ENCODE peak calls at places on chromosome 11, in seven cellular contexts. One of them, this sample, is unnamed. For H3K36me3, the result is how much of the 10 kb centered on the place peaks cover.

GRCh38 chr11:95512682-95513081 is 276.9 kb downstream of the FAM76B start:
- DNase-seq in cardiac muscle cell: no peak
- DNase-seq in HAP-1: no peak
- DNase-seq in PC-3: peak
- DNase-seq in adipocyte: peak
- DNase-seq in heart left ventricle: no peak
- DNase-seq in kidney: peak
- DNase-seq in this sample: no peak

GRCh38 chr11:75532200-75532972 is 6.6 kb upstream of the GDPD5 start:
- DNase-seq in PC-3: peak
- DNase-seq in cardiac muscle cell: peak
- DNase-seq in HAP-1: peak
- DNase-seq in adipocyte: peak
- DNase-seq in kidney: no peak
- DNase-seq in heart left ventricle: peak
- DNase-seq in this sample: peak

GRCh38 chr11:4626207-4627105 is 10.8 kb upstream of the OR51D1 start:
- DNase-seq in cardiac muscle cell: peak
- DNase-seq in adipocyte: peak
- DNase-seq in PC-3: peak
- DNase-seq in kidney: no peak
- DNase-seq in HAP-1: peak
- DNase-seq in heart left ventricle: no peak
- DNase-seq in this sample: peak

GRCh38 chr11:3217751-3218482 is 696 bp downstream of the MRGPRG start:
- DNase-seq in heart left ventricle: peak
- DNase-seq in kidney: peak
- DNase-seq in PC-3: no peak
- DNase-seq in HAP-1: no peak
- DNase-seq in adipocyte: no peak
- DNase-seq in cardiac muscle cell: no peak
- DNase-seq in this sample: no peak

GRCh38 chr11:60785806-60786361 is 751 bp downstream of the MS4A10 start:
- DNase-seq in kidney: peak
- DNase-seq in PC-3: no peak
- DNase-seq in cardiac muscle cell: no peak
- DNase-seq in HAP-1: no peak
- DNase-seq in heart left ventricle: no peak
- DNase-seq in adipocyte: peak
- DNase-seq in this sample: no peak

GRCh38 chr11:85180528-85180927 is 446.6 kb downstream of the DLG2 start:
- DNase-seq in kidney: no peak
- DNase-seq in PC-3: peak
- DNase-seq in adipocyte: no peak
- DNase-seq in heart left ventricle: no peak
- DNase-seq in HAP-1: peak
- DNase-seq in cardiac muscle cell: no peak
- DNase-seq in this sample: no peak

GRCh38 chr11:96189351-96189750 is 153.6 kb downstream of the MAML2 start:
- DNase-seq in heart left ventricle: no peak
- DNase-seq in cardiac muscle cell: no peak
- DNase-seq in HAP-1: no peak
- DNase-seq in kidney: no peak
- DNase-seq in PC-3: no peak
- DNase-seq in adipocyte: no peak
- DNase-seq in this sample: no peak

GRCh38 chr11:113331436-113331835 is 17.1 kb downstream of the TTC12 start:
- DNase-seq in HAP-1: no peak
- DNase-seq in PC-3: no peak
- DNase-seq in cardiac muscle cell: peak
- DNase-seq in kidney: no peak
- DNase-seq in heart left ventricle: no peak
- DNase-seq in adipocyte: peak
- DNase-seq in this sample: no peak

GRCh38 chr11:15577519-15577918 is 462.8 kb downstream of the INSC start:
- DNase-seq in adipocyte: no peak
- DNase-seq in PC-3: no peak
- DNase-seq in cardiac muscle cell: no peak
- DNase-seq in heart left ventricle: no peak
- DNase-seq in kidney: no peak
- DNase-seq in HAP-1: no peak
- DNase-seq in this sample: no peak

GRCh38 chr11:61172353-61172752 is 11.1 kb upstream of the VPS37C start:
- DNase-seq in kidney: no peak
- DNase-seq in PC-3: no peak
- DNase-seq in heart left ventricle: no peak
- DNase-seq in cardiac muscle cell: no peak
- DNase-seq in HAP-1: no peak
- DNase-seq in adipocyte: no peak
- DNase-seq in this sample: no peak

GRCh38 chr11:120511804-120512726 is 517 bp downstream of the GRIK4 start:
- DNase-seq in HAP-1: no peak
- DNase-seq in cardiac muscle cell: no peak
- DNase-seq in kidney: peak
- DNase-seq in adipocyte: peak
- DNase-seq in PC-3: no peak
- DNase-seq in heart left ventricle: no peak
- DNase-seq in this sample: no peak

GRCh38 chr11:79419120-79419519 is 21.7 kb downstream of the TENM4 start:
- DNase-seq in PC-3: peak
- DNase-seq in HAP-1: no peak
- DNase-seq in kidney: no peak
- DNase-seq in cardiac muscle cell: no peak
- DNase-seq in adipocyte: no peak
- DNase-seq in heart left ventricle: no peak
- DNase-seq in this sample: no peak

GRCh38 chr11:120317689-120318195 is 7.4 kb upstream of the TLCD5 start:
- DNase-seq in kidney: no peak
- DNase-seq in HAP-1: no peak
- DNase-seq in cardiac muscle cell: no peak
- DNase-seq in adipocyte: no peak
- DNase-seq in heart left ventricle: no peak
- DNase-seq in PC-3: no peak
- DNase-seq in this sample: no peak

GRCh38 chr11:82771781-82772180 is 38.1 kb upstream of the FAM181B start:
- DNase-seq in PC-3: peak
- DNase-seq in cardiac muscle cell: no peak
- DNase-seq in adipocyte: no peak
- DNase-seq in heart left ventricle: no peak
- DNase-seq in kidney: no peak
- DNase-seq in HAP-1: no peak
- DNase-seq in this sample: no peak

GRCh38 chr11:28699701-28700100 is 591.5 kb downstream of the METTL15 start:
- DNase-seq in adipocyte: no peak
- DNase-seq in heart left ventricle: no peak
- DNase-seq in kidney: no peak
- DNase-seq in PC-3: no peak
- DNase-seq in HAP-1: no peak
- DNase-seq in cardiac muscle cell: no peak
- DNase-seq in this sample: no peak

GRCh38 chr11:90135016-90135415 is 553 bp downstream of the NAALAD2 start:
- DNase-seq in heart left ventricle: no peak
- DNase-seq in kidney: no peak
- DNase-seq in adipocyte: peak
- DNase-seq in cardiac muscle cell: no peak
- DNase-seq in HAP-1: no peak
- DNase-seq in PC-3: no peak
- DNase-seq in this sample: no peak

GRCh38 chr11:3840289-3840869 is 380 bp downstream of the RHOG start:
- DNase-seq in adipocyte: no peak
- DNase-seq in cardiac muscle cell: peak
- DNase-seq in heart left ventricle: no peak
- DNase-seq in kidney: peak
- DNase-seq in HAP-1: no peak
- DNase-seq in PC-3: no peak
- DNase-seq in this sample: peak

GRCh38 chr11:62340269-62340901 is 3.1 kb downstream of the ASRGL1 start:
- DNase-seq in HAP-1: peak
- DNase-seq in adipocyte: peak
- DNase-seq in cardiac muscle cell: peak
- DNase-seq in PC-3: peak
- DNase-seq in kidney: no peak
- DNase-seq in heart left ventricle: no peak
- DNase-seq in this sample: peak

GRCh38 chr11:74462009-74462408 is 5.3 kb downstream of the KCNE3 start:
- DNase-seq in heart left ventricle: peak
- DNase-seq in HAP-1: no peak
- DNase-seq in adipocyte: peak
- DNase-seq in PC-3: no peak
- DNase-seq in kidney: peak
- DNase-seq in cardiac muscle cell: no peak
- DNase-seq in this sample: no peak

GRCh38 chr11:71180694-71181466 is 71.5 kb downstream of the SHANK2 start:
- DNase-seq in heart left ventricle: no peak
- DNase-seq in HAP-1: no peak
- DNase-seq in PC-3: no peak
- DNase-seq in cardiac muscle cell: no peak
- DNase-seq in kidney: peak
- DNase-seq in adipocyte: no peak
- DNase-seq in this sample: no peak

GRCh38 chr11:78762105-78762504 is 187.4 kb upstream of the NARS2 start:
- DNase-seq in heart left ventricle: no peak
- DNase-seq in adipocyte: no peak
- DNase-seq in HAP-1: no peak
- DNase-seq in PC-3: no peak
- DNase-seq in kidney: no peak
- DNase-seq in cardiac muscle cell: no peak
- DNase-seq in this sample: no peak

GRCh38 chr11:23711981-23712380 is 784.9 kb upstream of the LUZP2 start:
- DNase-seq in cardiac muscle cell: no peak
- DNase-seq in kidney: no peak
- DNase-seq in adipocyte: no peak
- DNase-seq in heart left ventricle: no peak
- DNase-seq in HAP-1: no peak
- DNase-seq in PC-3: no peak
- DNase-seq in this sample: peak

GRCh38 chr11:110455718-110456117 is 26.0 kb downstream of the FDX1 start:
- DNase-seq in cardiac muscle cell: no peak
- DNase-seq in heart left ventricle: no peak
- DNase-seq in HAP-1: no peak
- DNase-seq in PC-3: no peak
- DNase-seq in adipocyte: no peak
- DNase-seq in kidney: no peak
- DNase-seq in this sample: no peak

GRCh38 chr11:96168623-96169022 is 174.4 kb downstream of the MAML2 start:
- DNase-seq in heart left ventricle: no peak
- DNase-seq in kidney: no peak
- DNase-seq in cardiac muscle cell: no peak
- DNase-seq in adipocyte: peak
- DNase-seq in HAP-1: no peak
- DNase-seq in PC-3: peak
- DNase-seq in this sample: no peak

GRCh38 chr11:99634581-99634980 is 613.8 kb downstream of the CNTN5 start:
- DNase-seq in kidney: no peak
- DNase-seq in adipocyte: no peak
- DNase-seq in PC-3: no peak
- DNase-seq in heart left ventricle: no peak
- DNase-seq in cardiac muscle cell: no peak
- DNase-seq in HAP-1: no peak
- DNase-seq in this sample: no peak

GRCh38 chr11:130911306-130911705 is 5.0 kb downstream of the SNX19 start:
- DNase-seq in PC-3: no peak
- DNase-seq in heart left ventricle: no peak
- DNase-seq in adipocyte: no peak
- DNase-seq in HAP-1: no peak
- DNase-seq in kidney: no peak
- DNase-seq in cardiac muscle cell: no peak
- DNase-seq in this sample: no peak
- H3K36me3 ChIP-seq in PC-3: under half
- H3K36me3 ChIP-seq in heart left ventricle: half or more
- H3K36me3 ChIP-seq in adipocyte: half or more
- H3K36me3 ChIP-seq in HAP-1: under half
- H3K36me3 ChIP-seq in kidney: under half
- H3K36me3 ChIP-seq in cardiac muscle cell: half or more
- H3K36me3 ChIP-seq in this sample: half or more

DNA sequence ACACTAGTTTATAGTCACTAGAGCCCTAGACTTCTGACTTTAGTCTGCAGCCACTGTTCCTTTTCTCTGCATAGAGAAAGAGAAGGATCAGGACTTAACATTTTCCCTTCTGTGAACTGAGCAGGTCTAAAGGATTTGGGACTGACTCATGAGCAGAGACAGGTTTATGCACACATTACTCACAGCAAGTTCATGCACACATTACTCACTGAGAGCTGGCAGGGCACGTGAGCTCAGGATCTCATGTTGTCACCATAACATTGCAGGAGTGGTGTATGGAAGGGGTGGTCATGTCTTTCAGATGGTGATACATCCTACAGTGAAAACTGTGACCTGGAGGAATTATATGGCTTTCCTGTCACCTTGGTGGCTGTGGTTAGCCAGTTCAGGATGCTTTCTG is 56.4 kb downstream of the CEP164 start:
- DNase-seq in adipocyte: peak
- DNase-seq in kidney: no peak
- DNase-seq in HAP-1: no peak
- DNase-seq in heart left ventricle: no peak
- DNase-seq in cardiac muscle cell: no peak
- DNase-seq in PC-3: peak
- DNase-seq in this sample: no peak
- H3K36me3 ChIP-seq in adipocyte: half or more
- H3K36me3 ChIP-seq in kidney: under half
- H3K36me3 ChIP-seq in HAP-1: under half
- H3K36me3 ChIP-seq in heart left ventricle: half or more
- H3K36me3 ChIP-seq in cardiac muscle cell: under half
- H3K36me3 ChIP-seq in PC-3: under half
- H3K36me3 ChIP-seq in this sample: under half

GRCh38 chr11:121590772-121591404 is 138.1 kb upstream of the SORL1-AS1 start:
- DNase-seq in kidney: no peak
- DNase-seq in cardiac muscle cell: no peak
- DNase-seq in PC-3: no peak
- DNase-seq in heart left ventricle: no peak
- DNase-seq in adipocyte: no peak
- DNase-seq in HAP-1: no peak
- DNase-seq in this sample: no peak
- H3K36me3 ChIP-seq in kidney: under half
- H3K36me3 ChIP-seq in cardiac muscle cell: under half
- H3K36me3 ChIP-seq in PC-3: under half
- H3K36me3 ChIP-seq in heart left ventricle: under half
- H3K36me3 ChIP-seq in adipocyte: under half
- H3K36me3 ChIP-seq in HAP-1: under half
- H3K36me3 ChIP-seq in this sample: half or more

DNA sequence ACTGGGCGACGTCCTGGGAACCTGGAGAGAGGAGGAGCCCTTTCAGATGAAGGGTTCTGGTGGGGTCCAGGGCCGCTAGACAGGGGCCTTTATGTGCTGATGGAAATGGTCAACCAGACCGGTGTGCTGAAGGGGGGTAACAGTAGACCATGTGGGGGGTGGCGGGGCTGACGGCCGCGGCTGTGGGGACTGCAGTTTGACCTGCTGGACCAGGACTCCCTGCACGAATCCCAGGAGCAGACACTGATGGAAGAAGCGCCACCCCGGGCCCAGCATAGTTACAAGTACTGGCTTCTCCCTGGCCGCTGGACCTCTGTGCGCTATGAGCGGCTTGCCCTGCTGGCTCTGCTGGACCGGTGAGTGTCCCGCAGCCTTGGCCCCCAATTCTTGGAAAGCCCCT is 6.4 kb downstream of the PCNX3 start:
- DNase-seq in PC-3: no peak
- DNase-seq in kidney: no peak
- DNase-seq in cardiac muscle cell: no peak
- DNase-seq in adipocyte: no peak
- DNase-seq in heart left ventricle: no peak
- DNase-seq in HAP-1: no peak
- DNase-seq in this sample: no peak
- H3K36me3 ChIP-seq in PC-3: half or more
- H3K36me3 ChIP-seq in kidney: under half
- H3K36me3 ChIP-seq in cardiac muscle cell: under half
- H3K36me3 ChIP-seq in adipocyte: half or more
- H3K36me3 ChIP-seq in heart left ventricle: half or more
- H3K36me3 ChIP-seq in HAP-1: half or more
- H3K36me3 ChIP-seq in this sample: half or more

GRCh38 chr11:46745328-46745727 is 26.3 kb downstream of the F2 start:
- DNase-seq in heart left ventricle: no peak
- DNase-seq in PC-3: no peak
- DNase-seq in kidney: peak
- DNase-seq in cardiac muscle cell: no peak
- DNase-seq in adipocyte: no peak
- DNase-seq in HAP-1: no peak
- DNase-seq in this sample: no peak
- H3K36me3 ChIP-seq in heart left ventricle: half or more
- H3K36me3 ChIP-seq in PC-3: half or more
- H3K36me3 ChIP-seq in kidney: half or more
- H3K36me3 ChIP-seq in cardiac muscle cell: half or more
- H3K36me3 ChIP-seq in adipocyte: half or more
- H3K36me3 ChIP-seq in HAP-1: half or more
- H3K36me3 ChIP-seq in this sample: half or more

This sample was measured in DND-41.